ENCODE peak calls at places on chromosomes 2 and 18, in five cellular contexts. F, H, M, E and W are unnamed samples.
A peak's percentile ranks its signal among the peaks of the same experiment; 100 is the strongest.

GRCh38 chr2:135951071-135951583 is 34.3 kb downstream of the DARS1 start:
- DNase-seq in F (no peak), H (no peak), M (no peak), E (no peak), W (no peak)

GRCh38 chr2:2007551-2008501 is 263.5 kb upstream of the PXDN start:
- DNase-seq in F (no peak), H (no peak), M (no peak), E (peak; percentile 62), W (no peak)

GRCh38 chr2:111118455-111119003 is 2.2 kb upstream of the BCL2L11 start:
- DNase-seq in F (no peak), H (no peak), M (no peak), E (peak; percentile 63), W (no peak)

GRCh38 chr2:31467426-31467825 is 52.9 kb upstream of the XDH start:
- DNase-seq in F (no peak), H (no peak), M (no peak), E (no peak), W (no peak)

GRCh38 chr18:44130365-44130942 is 550.2 kb upstream of the SETBP1 start:
- DNase-seq in F (no peak), H (peak; percentile 3), M (peak; percentile 10), E (no peak), W (peak; percentile 3)

GRCh38 chr2:191512202-191512601 is 165.7 kb upstream of the NABP1 start:
- DNase-seq in F (no peak), H (no peak), M (no peak), E (no peak), W (no peak)

GRCh38 chr18:8763611-8764010 is 58.3 kb downstream of the MTCL1 start:
- DNase-seq in F (no peak), H (no peak), M (no peak), E (no peak), W (no peak)

GRCh38 chr2:134398300-134398699 is 144.4 kb downstream of the MGAT5 start:
- DNase-seq in F (no peak), H (no peak), M (no peak), E (no peak), W (no peak)

GRCh38 chr2:120564213-120565094 is 171.2 kb upstream of the GLI2 start:
- DNase-seq in F (no peak), H (no peak), M (peak; percentile 92), E (no peak), W (no peak)

GRCh38 chr2:19140463-19141208 is 217.8 kb downstream of the OSR1 start:
- DNase-seq in F (no peak), H (no peak), M (peak; percentile 99), E (no peak), W (peak; percentile 92)

GRCh38 chr18:48408727-48409590 is at the start of gene ZBTB7C:
- DNase-seq in F (no peak), H (peak; percentile 8), M (no peak), E (peak; percentile 71), W (no peak)

GRCh38 chr2:237465515-237466227 is 21.4 kb upstream of the MLPH start:
- DNase-seq in F (no peak), H (no peak), M (no peak), E (no peak), W (peak; percentile 64)

GRCh38 chr2:226836548-226836885 is 663 bp downstream of the RHBDD1 start:
- DNase-seq in F (no peak), H (no peak), M (no peak), E (no peak), W (no peak)

GRCh38 chr2:150872919-150873772 is 385.7 kb upstream of the RND3 start:
- DNase-seq in F (no peak), H (no peak), M (no peak), E (no peak), W (no peak)

GRCh38 chr18:48785686-48786470 is 164.9 kb downstream of the SMAD7 start:
- DNase-seq in F (no peak), H (no peak), M (no peak), E (no peak), W (no peak)

GRCh38 chr2:222919841-222920609 is 59.2 kb downstream of the ACSL3 start:
- DNase-seq in F (no peak), H (peak; percentile 63), M (no peak), E (no peak), W (peak; percentile 34)

GRCh38 chr2:223414646-223415045 is 187.5 kb downstream of the SCG2 start:
- DNase-seq in F (no peak), H (no peak), M (no peak), E (no peak), W (no peak)

GRCh38 chr2:102304711-102305591 is 6.4 kb upstream of the IL1RL1 start:
- DNase-seq in F (no peak), H (no peak), M (no peak), E (no peak), W (no peak)

GRCh38 chr2:102302458-102302857 is 8.9 kb upstream of the IL1RL1 start:
- DNase-seq in F (no peak), H (no peak), M (no peak), E (no peak), W (no peak)

GRCh38 chr2:102303589-102303988 is 7.8 kb upstream of the IL1RL1 start:
- DNase-seq in F (no peak), H (no peak), M (no peak), E (no peak), W (no peak)

GRCh38 chr2:102304268-102304667 is 7.1 kb upstream of the IL1RL1 start:
- DNase-seq in F (no peak), H (no peak), M (no peak), E (no peak), W (no peak)

GRCh38 chr2:102301867-102302362 is 9.4 kb upstream of the IL1RL1 start:
- DNase-seq in F (peak; percentile 47), H (peak; percentile 23), M (no peak), E (peak; percentile 46), W (no peak)
- TF ChIP-seq CHD2 in F (no peak), H (no peak), M (no peak), E (no peak), W (no peak)

GRCh38 chr18:58266291-58266690 is 222.3 kb downstream of the NEDD4L start:
- DNase-seq in F (no peak), H (no peak), M (no peak), E (no peak), W (no peak)

GRCh38 chr18:58264846-58265245 is 220.8 kb downstream of the NEDD4L start:
- DNase-seq in F (no peak), H (no peak), M (no peak), E (no peak), W (no peak)

GRCh38 chr18:58268849-58269248 is 224.8 kb downstream of the NEDD4L start:
- DNase-seq in F (no peak), H (peak; percentile 25), M (no peak), E (no peak), W (peak; percentile 9)

GRCh38 chr18:58269931-58270330 is 225.9 kb downstream of the NEDD4L start:
- DNase-seq in F (no peak), H (no peak), M (no peak), E (no peak), W (no peak)

DNA sequence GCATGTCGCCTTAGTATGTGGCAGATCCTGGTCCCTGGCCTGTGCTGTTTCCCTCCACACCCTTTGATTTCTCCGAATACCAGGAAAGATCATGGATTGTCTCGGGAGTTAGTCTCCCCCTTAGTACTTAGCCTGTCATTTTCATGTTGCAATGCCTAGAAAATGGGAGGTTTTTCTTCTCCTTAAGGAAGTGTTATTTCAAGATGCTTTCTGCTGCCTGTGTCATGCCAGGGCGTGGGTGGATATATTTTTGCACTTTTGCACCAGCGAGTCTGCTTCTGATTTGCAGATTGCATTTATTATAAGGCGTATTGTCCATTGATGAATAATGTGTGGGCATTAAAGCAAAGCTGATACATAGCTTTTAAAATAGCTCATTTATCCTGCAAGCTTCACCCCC is 223.5 kb downstream of the NEDD4L start:
- DNase-seq in F (no peak), H (no peak), M (no peak), E (no peak), W (no peak)
- TF ChIP-seq HDAC2 in F (no peak), H (no peak), M (no peak), E (no peak), W (no peak)

GRCh38 chr2:70934981-70935380 is 719 bp upstream of the ATP6V1B1 start:
- DNase-seq in F (no peak), H (no peak), M (no peak), E (no peak), W (no peak)
- TF ChIP-seq CHD2 in F (no peak), H (no peak), M (no peak), E (no peak), W (no peak)

GRCh38 chr2:99974966-99975365 is 167.4 kb downstream of the AFF3 start:
- DNase-seq in F (no peak), H (no peak), M (no peak), E (no peak), W (no peak)

GRCh38 chr2:99975386-99975785 is 167.0 kb downstream of the AFF3 start:
- DNase-seq in F (no peak), H (no peak), M (no peak), E (no peak), W (no peak)

GRCh38 chr2:99977947-99978346 is 164.4 kb downstream of the AFF3 start:
- DNase-seq in F (no peak), H (no peak), M (no peak), E (no peak), W (no peak)

GRCh38 chr2:99971326-99971965 is 170.9 kb downstream of the AFF3 start:
- DNase-seq in F (no peak), H (no peak), M (no peak), E (no peak), W (no peak)

GRCh38 chr2:99974275-99974674 is 168.1 kb downstream of the AFF3 start:
- DNase-seq in F (no peak), H (no peak), M (no peak), E (no peak), W (no peak)
- TF ChIP-seq HDAC2 in F (no peak), H (no peak), M (no peak), E (no peak), W (no peak)

GRCh38 chr2:112276954-112277353 is 1.6 kb downstream of the ZC3H6 start:
- DNase-seq in F (no peak), H (no peak), M (no peak), E (no peak), W (no peak)
- TF ChIP-seq CHD2 in F (no peak), H (no peak), M (no peak), E (no peak), W (no peak)

GRCh38 chr2:220226541-220226940 is 599.1 kb downstream of the SLC4A3 start:
- DNase-seq in F (no peak), H (no peak), M (no peak), E (no peak), W (no peak)

GRCh38 chr2:220227272-220227920 is 600.0 kb downstream of the SLC4A3 start:
- DNase-seq in F (no peak), H (no peak), M (no peak), E (no peak), W (no peak)

GRCh38 chr2:220224711-220225519 is 597.5 kb downstream of the SLC4A3 start:
- DNase-seq in F (no peak), H (no peak), M (no peak), E (no peak), W (peak; percentile 80)

GRCh38 chr2:220228310-220229006 is 601.0 kb downstream of the SLC4A3 start:
- DNase-seq in F (no peak), H (no peak), M (peak; percentile 27), E (no peak), W (peak; percentile 60)

GRCh38 chr2:220226076-220226475 is 598.6 kb downstream of the SLC4A3 start:
- DNase-seq in F (no peak), H (no peak), M (no peak), E (no peak), W (no peak)
- TF ChIP-seq HDAC2 in F (no peak), H (no peak), M (no peak), E (no peak), W (no peak)